ENCODE peak calls at places on chromosomes 12 and 14, in nine cellular contexts. One of them, this sample, is unnamed.

GRCh38 chr12:76470028-76470939 is 89.3 kb downstream of the OSBPL8 start:
- DNase-seq in NCI-H524 treated with DMSO at 0.1 percent for 48 hours: no peak
- DNase-seq in T-helper 9 cell: no peak
- DNase-seq in NCI-H345: no peak
- DNase-seq in stimulated activated CD4-positive, alpha-beta T cell treated with anti-CD3 and anti-CD28 coated beads, Interleukin-4, amount 100 ng/mL, for 48 hours: no peak
- DNase-seq in HEK293T: peak
- DNase-seq in SW480: peak
- DNase-seq in renal cortical epithelial cell: peak
- DNase-seq in AML-193: peak
- DNase-seq in this sample: no peak

GRCh38 chr12:130925616-130926015 is 28.1 kb upstream of the ADGRD1 start:
- DNase-seq in NCI-H524 treated with DMSO at 0.1 percent for 48 hours: no peak
- DNase-seq in T-helper 9 cell: no peak
- DNase-seq in NCI-H345: no peak
- DNase-seq in stimulated activated CD4-positive, alpha-beta T cell treated with anti-CD3 and anti-CD28 coated beads, Interleukin-4, amount 100 ng/mL, for 48 hours: no peak
- DNase-seq in HEK293T: no peak
- DNase-seq in SW480: no peak
- DNase-seq in renal cortical epithelial cell: no peak
- DNase-seq in AML-193: no peak
- DNase-seq in this sample: no peak

GRCh38 chr12:125533434-125534029 is 468.3 kb downstream of the AACS start:
- DNase-seq in NCI-H524 treated with DMSO at 0.1 percent for 48 hours: no peak
- DNase-seq in T-helper 9 cell: no peak
- DNase-seq in NCI-H345: peak
- DNase-seq in stimulated activated CD4-positive, alpha-beta T cell treated with anti-CD3 and anti-CD28 coated beads, Interleukin-4, amount 100 ng/mL, for 48 hours: peak
- DNase-seq in HEK293T: peak
- DNase-seq in SW480: peak
- DNase-seq in renal cortical epithelial cell: no peak
- DNase-seq in AML-193: no peak
- DNase-seq in this sample: no peak

GRCh38 chr14:50964683-50965390 is 20.6 kb upstream of the PYGL start:
- DNase-seq in NCI-H524 treated with DMSO at 0.1 percent for 48 hours: no peak
- DNase-seq in T-helper 9 cell: no peak
- DNase-seq in NCI-H345: peak
- DNase-seq in stimulated activated CD4-positive, alpha-beta T cell treated with anti-CD3 and anti-CD28 coated beads, Interleukin-4, amount 100 ng/mL, for 48 hours: no peak
- DNase-seq in HEK293T: no peak
- DNase-seq in SW480: no peak
- DNase-seq in renal cortical epithelial cell: peak
- DNase-seq in AML-193: no peak
- DNase-seq in this sample: no peak

GRCh38 chr12:46549527-46550265 is 177.1 kb upstream of the SLC38A2 start:
- DNase-seq in NCI-H524 treated with DMSO at 0.1 percent for 48 hours: no peak
- DNase-seq in T-helper 9 cell: no peak
- DNase-seq in NCI-H345: no peak
- DNase-seq in stimulated activated CD4-positive, alpha-beta T cell treated with anti-CD3 and anti-CD28 coated beads, Interleukin-4, amount 100 ng/mL, for 48 hours: peak
- DNase-seq in HEK293T: no peak
- DNase-seq in SW480: peak
- DNase-seq in renal cortical epithelial cell: no peak
- DNase-seq in AML-193: no peak
- DNase-seq in this sample: no peak

GRCh38 chr12:103924761-103925641 is 5.2 kb upstream of the HSP90B1 start:
- DNase-seq in NCI-H524 treated with DMSO at 0.1 percent for 48 hours: no peak
- DNase-seq in T-helper 9 cell: no peak
- DNase-seq in NCI-H345: peak
- DNase-seq in stimulated activated CD4-positive, alpha-beta T cell treated with anti-CD3 and anti-CD28 coated beads, Interleukin-4, amount 100 ng/mL, for 48 hours: peak
- DNase-seq in HEK293T: peak
- DNase-seq in SW480: peak
- DNase-seq in renal cortical epithelial cell: peak
- DNase-seq in AML-193: no peak
- DNase-seq in this sample: peak

GRCh38 chr12:105977256-105978051 is 161.3 kb downstream of the NUAK1 start:
- DNase-seq in NCI-H524 treated with DMSO at 0.1 percent for 48 hours: no peak
- DNase-seq in T-helper 9 cell: no peak
- DNase-seq in NCI-H345: no peak
- DNase-seq in stimulated activated CD4-positive, alpha-beta T cell treated with anti-CD3 and anti-CD28 coated beads, Interleukin-4, amount 100 ng/mL, for 48 hours: no peak
- DNase-seq in HEK293T: no peak
- DNase-seq in SW480: no peak
- DNase-seq in renal cortical epithelial cell: peak
- DNase-seq in AML-193: no peak
- DNase-seq in this sample: no peak

GRCh38 chr14:95943699-95944098 is 67.1 kb downstream of the TUNAR start:
- DNase-seq in NCI-H524 treated with DMSO at 0.1 percent for 48 hours: peak
- DNase-seq in T-helper 9 cell: no peak
- DNase-seq in NCI-H345: no peak
- DNase-seq in stimulated activated CD4-positive, alpha-beta T cell treated with anti-CD3 and anti-CD28 coated beads, Interleukin-4, amount 100 ng/mL, for 48 hours: no peak
- DNase-seq in HEK293T: no peak
- DNase-seq in SW480: no peak
- DNase-seq in renal cortical epithelial cell: no peak
- DNase-seq in AML-193: no peak
- DNase-seq in this sample: no peak

GRCh38 chr12:69007166-69007857 is 74.3 kb upstream of the CPM start:
- DNase-seq in NCI-H524 treated with DMSO at 0.1 percent for 48 hours: no peak
- DNase-seq in T-helper 9 cell: no peak
- DNase-seq in NCI-H345: peak
- DNase-seq in stimulated activated CD4-positive, alpha-beta T cell treated with anti-CD3 and anti-CD28 coated beads, Interleukin-4, amount 100 ng/mL, for 48 hours: no peak
- DNase-seq in HEK293T: no peak
- DNase-seq in SW480: no peak
- DNase-seq in renal cortical epithelial cell: peak
- DNase-seq in AML-193: no peak
- DNase-seq in this sample: peak

GRCh38 chr12:90021729-90022249 is 313.2 kb upstream of the ATP2B1 start:
- DNase-seq in NCI-H524 treated with DMSO at 0.1 percent for 48 hours: no peak
- DNase-seq in T-helper 9 cell: no peak
- DNase-seq in NCI-H345: no peak
- DNase-seq in stimulated activated CD4-positive, alpha-beta T cell treated with anti-CD3 and anti-CD28 coated beads, Interleukin-4, amount 100 ng/mL, for 48 hours: no peak
- DNase-seq in HEK293T: no peak
- DNase-seq in SW480: no peak
- DNase-seq in renal cortical epithelial cell: no peak
- DNase-seq in AML-193: no peak
- DNase-seq in this sample: no peak